ENCODE peak calls at places on chromosomes 4 and X, in five cellular contexts. G is germinal center; U is lower lobe of right lung; Y is AG09319; M is activated CD4-positive, alpha-beta T cell treated with anti-CD3 and anti-CD28 coated beads for 36 hours. E is an unnamed sample.

GRCh38 chr4:53943345-53944085 is 120.9 kb downstream of the CHIC2 start:
- DNase-seq in G (no peak), U (no peak), Y (no peak), M (no peak), E (no peak)

GRCh38 chrX:48957477-48957826 is at the start of gene OTUD5:
- DNase-seq in G (peak), U (peak), Y (no peak), M (peak), E (peak)

GRCh38 chrX:13167444-13168207 is 123.2 kb upstream of the FAM9C start:
- DNase-seq in G (no peak), U (no peak), Y (no peak), M (peak), E (no peak)

GRCh38 chr4:53014368-53014767 is 152.3 kb downstream of the RASL11B start:
- DNase-seq in G (no peak), U (no peak), Y (no peak), M (no peak), E (no peak)

GRCh38 chrX:14607446-14607845 is 78.1 kb downstream of the GLRA2 start:
- DNase-seq in G (no peak), U (no peak), Y (no peak), M (no peak), E (no peak)

GRCh38 chrX:66074920-66075879 is 35.3 kb upstream of the VSIG4 start:
- DNase-seq in G (no peak), U (peak), Y (no peak), M (peak), E (no peak)

GRCh38 chr4:153131478-153132069 is 72.7 kb upstream of the TRIM2 start:
- DNase-seq in G (no peak), U (no peak), Y (no peak), M (no peak), E (no peak)

GRCh38 chr4:108453366-108453765 is 167.0 kb upstream of the RPL34 start:
- DNase-seq in G (no peak), U (no peak), Y (no peak), M (no peak), E (no peak)

GRCh38 chr4:187484186-187484585 is 511.4 kb upstream of the ZFP42 start:
- DNase-seq in G (no peak), U (no peak), Y (no peak), M (no peak), E (no peak)

GRCh38 chrX:129769467-129770154 is 10.1 kb upstream of the SASH3 start:
- DNase-seq in G (peak), U (no peak), Y (no peak), M (peak), E (no peak)

GRCh38 chr4:41746025-41746439 is 2.5 kb downstream of the PHOX2B start:
- DNase-seq in G (no peak), U (no peak), Y (no peak), M (no peak), E (no peak)

GRCh38 chrX:91434351-91435168 is at the start of gene PABPC5:
- DNase-seq in G (peak), U (peak), Y (peak), M (no peak), E (peak)

GRCh38 chr4:119041951-119042560 is 93.6 kb upstream of the MYOZ2 start:
- DNase-seq in G (peak), U (no peak), Y (no peak), M (peak), E (no peak)

GRCh38 chr4:844752-845232 is 18.9 kb upstream of the CPLX1 start:
- DNase-seq in G (no peak), U (peak), Y (no peak), M (no peak), E (no peak)

GRCh38 chr4:23225564-23225963 is 532.8 kb downstream of the GBA3 start:
- DNase-seq in G (no peak), U (no peak), Y (no peak), M (no peak), E (no peak)

GRCh38 chr4:113584407-113585150 is 177.0 kb downstream of the CAMK2D start:
- DNase-seq in G (no peak), U (no peak), Y (no peak), M (no peak), E (no peak)

GRCh38 chrX:110399497-110399896 is 40.8 kb downstream of the RTL9 start:
- DNase-seq in G (no peak), U (no peak), Y (no peak), M (no peak), E (no peak)

GRCh38 chrX:103155201-103155600 is 59.7 kb upstream of the BEX4 start:
- DNase-seq in G (no peak), U (no peak), Y (no peak), M (no peak), E (no peak)

GRCh38 chrX:133674726-133675470 is 259.6 kb upstream of the GPC4 start:
- DNase-seq in G (no peak), U (no peak), Y (no peak), M (no peak), E (no peak)

GRCh38 chrX:12814434-12814833 is 23.2 kb downstream of the PRPS2 start:
- DNase-seq in G (peak), U (no peak), Y (no peak), M (peak), E (no peak)

GRCh38 chr4:123170843-123171242 is 225.8 kb upstream of the SPRY1 start:
- DNase-seq in G (no peak), U (no peak), Y (no peak), M (no peak), E (no peak)

GRCh38 chrX:131199086-131199485 is 90.0 kb downstream of the IGSF1 start:
- DNase-seq in G (no peak), U (no peak), Y (no peak), M (no peak), E (no peak)

GRCh38 chr4:7722716-7723115 is 216.9 kb downstream of the AFAP1 start:
- DNase-seq in G (no peak), U (no peak), Y (no peak), M (no peak), E (no peak)

GRCh38 chrX:112760697-112761096 is 79.9 kb downstream of the AMOT start:
- DNase-seq in G (no peak), U (no peak), Y (no peak), M (no peak), E (no peak)

GRCh38 chrX:14902536-14902935 is 29.3 kb downstream of the MOSPD2 start:
- DNase-seq in G (no peak), U (no peak), Y (no peak), M (no peak), E (no peak)

GRCh38 chrX:47214435-47215077 is 3.9 kb upstream of the CDK16 start:
- DNase-seq in G (no peak), U (no peak), Y (no peak), M (no peak), E (no peak)

GRCh38 chrX:31371956-31372355 is 300.1 kb upstream of the FTHL17 start:
- DNase-seq in G (no peak), U (no peak), Y (no peak), M (no peak), E (no peak)

GRCh38 chr4:8595237-8596087 is 2.9 kb downstream of the CPZ start:
- DNase-seq in G (no peak), U (no peak), Y (no peak), M (no peak), E (no peak)

GRCh38 chr4:1291091-1291490 is 1.4 kb downstream of the MAEA start:
- DNase-seq in G (no peak), U (no peak), Y (no peak), M (no peak), E (no peak)

GRCh38 chr4:79977131-79977840 is 95.7 kb downstream of the ANTXR2 start:
- DNase-seq in G (no peak), U (no peak), Y (no peak), M (no peak), E (no peak)

GRCh38 chrX:103817502-103817901 is 14.6 kb downstream of the RAB9B start:
- DNase-seq in G (peak), U (no peak), Y (peak), M (no peak), E (no peak)

GRCh38 chr4:54414545-54414944 is 185.5 kb downstream of the PDGFRA start:
- DNase-seq in G (no peak), U (no peak), Y (no peak), M (no peak), E (no peak)

GRCh38 chrX:48511561-48511960 is 2.8 kb downstream of the PORCN start:
- DNase-seq in G (no peak), U (no peak), Y (no peak), M (no peak), E (no peak)

GRCh38 chr4:42310343-42310742 is 86.9 kb upstream of the SHISA3 start:
- DNase-seq in G (no peak), U (no peak), Y (no peak), M (no peak), E (no peak)

GRCh38 chr4:27198971-27199370 is 338.3 kb downstream of the STIM2 start:
- DNase-seq in G (no peak), U (no peak), Y (no peak), M (no peak), E (no peak)

GRCh38 chr4:114807759-114808404 is 209.3 kb downstream of the UGT8 start:
- DNase-seq in G (peak), U (no peak), Y (no peak), M (peak), E (no peak)